ENCODE peak calls at places on chromosomes 12 and 14, in nine cellular contexts. X is substantia nigra; M is sigmoid colon; S is activated naive CD4-positive, alpha-beta T cell treated with Interleukin-2 at 50 U/mL for 16 hours; I is RWPE1; E is MV-4-11; B is T-helper 9 cell; R is NCI-H774; Z is HTR-8/SVneo. K is an unnamed sample.

GRCh38 chr12:42483534-42483857 is 106.0 kb downstream of the PRICKLE1 start:
- DNase-seq in X (peak; percentile 20), M (peak; percentile 69), S (peak; percentile 22), I (peak; percentile 36), E (no peak), B (no peak), R (no peak), Z (peak; percentile 45), K (no peak)

GRCh38 chr14:53954551-53955233 is 1.9 kb downstream of the BMP4 start:
- DNase-seq in X (no peak), M (peak; percentile 67), S (no peak), I (no peak), E (no peak), B (no peak), R (no peak), Z (no peak), K (no peak)

GRCh38 chr12:93137656-93138612 is 208.8 kb upstream of the EEA1 start:
- DNase-seq in X (no peak), M (no peak), S (no peak), I (peak; percentile 90), E (peak; percentile 63), B (no peak), R (no peak), Z (peak; percentile 50), K (no peak)

GRCh38 chr12:113413488-113413939 is 8.7 kb upstream of the SDSL start:
- DNase-seq in X (peak; percentile 3), M (no peak), S (no peak), I (no peak), E (peak; percentile 37), B (no peak), R (no peak), Z (peak; percentile 35), K (no peak)

GRCh38 chr14:103273847-103274615 is 60.0 kb upstream of the EIF5 start:
- DNase-seq in X (no peak), M (no peak), S (no peak), I (no peak), E (no peak), B (no peak), R (no peak), Z (no peak), K (no peak)

GRCh38 chr12:30088259-30088995 is 304.7 kb upstream of the TMTC1 start:
- DNase-seq in X (no peak), M (no peak), S (no peak), I (no peak), E (no peak), B (no peak), R (peak; percentile 30), Z (no peak), K (peak; percentile 75)

GRCh38 chr12:109967383-109968031 is 28.7 kb downstream of the GIT2 start:
- DNase-seq in X (no peak), M (no peak), S (peak; percentile 19), I (no peak), E (no peak), B (no peak), R (no peak), Z (no peak), K (no peak)

GRCh38 chr12:109900752-109901580 is 892 bp downstream of the TCHP start:
- DNase-seq in X (no peak), M (no peak), S (peak; percentile 7), I (peak; percentile 33), E (no peak), B (no peak), R (no peak), Z (peak; percentile 29), K (peak; percentile 38)

GRCh38 chr12:50050119-50050385 is 7.3 kb upstream of the ASIC1 start:
- DNase-seq in X (no peak), M (no peak), S (no peak), I (no peak), E (no peak), B (no peak), R (no peak), Z (no peak), K (no peak)

GRCh38 chr12:47251919-47252318 is 172.2 kb upstream of the AMIGO2 start:
- DNase-seq in X (no peak), M (no peak), S (no peak), I (no peak), E (no peak), B (no peak), R (no peak), Z (no peak), K (no peak)

GRCh38 chr14:73462078-73462715 is 3.9 kb upstream of the NUMB start:
- DNase-seq in X (peak; percentile 80), M (peak; percentile 86), S (no peak), I (no peak), E (peak; percentile 82), B (no peak), R (peak; percentile 41), Z (no peak), K (no peak)

GRCh38 chr14:97329701-97330100 is 532.5 kb downstream of the VRK1 start:
- DNase-seq in X (no peak), M (no peak), S (no peak), I (no peak), E (no peak), B (no peak), R (no peak), Z (no peak), K (no peak)

GRCh38 chr12:64785816-64786215 is 26.6 kb upstream of the GNS start:
- DNase-seq in X (no peak), M (no peak), S (no peak), I (no peak), E (no peak), B (no peak), R (no peak), Z (no peak), K (no peak)

GRCh38 chr14:89215166-89215940 is 201.7 kb downstream of the FOXN3 start:
- DNase-seq in X (no peak), M (no peak), S (no peak), I (no peak), E (no peak), B (no peak), R (no peak), Z (no peak), K (no peak)

GRCh38 chr12:43937947-43938346 is 102.1 kb downstream of the TMEM117 start:
- DNase-seq in X (no peak), M (no peak), S (no peak), I (peak; percentile 12), E (no peak), B (no peak), R (no peak), Z (no peak), K (peak; percentile 15)

GRCh38 chr12:30610718-30611117 is 85.0 kb downstream of the IPO8 start:
- DNase-seq in X (no peak), M (no peak), S (no peak), I (no peak), E (no peak), B (no peak), R (no peak), Z (no peak), K (no peak)

GRCh38 chr12:121712462-121713256 is at the start of gene TMEM120B:
- DNase-seq in X (peak; percentile 85), M (peak; percentile 93), S (peak; percentile 80), I (peak; percentile 81), E (peak; percentile 54), B (peak; percentile 80), R (peak; percentile 80), Z (peak; percentile 83), K (peak; percentile 71)

GRCh38 chr14:105468621-105469241 is 5.9 kb upstream of the CRIP2 start:
- DNase-seq in X (peak; percentile 93), M (no peak), S (no peak), I (no peak), E (no peak), B (no peak), R (no peak), Z (no peak), K (no peak)

GRCh38 chr12:25681580-25681979 is 128.5 kb upstream of the LMNTD1 start:
- DNase-seq in X (no peak), M (no peak), S (no peak), I (no peak), E (no peak), B (no peak), R (no peak), Z (no peak), K (no peak)

GRCh38 chr14:61434315-61434714 is 112.9 kb downstream of the PRKCH start:
- DNase-seq in X (no peak), M (no peak), S (no peak), I (no peak), E (no peak), B (no peak), R (no peak), Z (no peak), K (no peak)

GRCh38 chr14:96249016-96249415 is 7.0 kb upstream of the BDKRB1 start:
- DNase-seq in X (no peak), M (peak; percentile 90), S (no peak), I (peak; percentile 32), E (peak; percentile 95), B (no peak), R (no peak), Z (peak; percentile 66), K (no peak)

GRCh38 chr14:52700701-52701172 is 5.4 kb upstream of the ERO1A start:
- DNase-seq in X (no peak), M (no peak), S (no peak), I (peak; percentile 71), E (no peak), B (no peak), R (no peak), Z (no peak), K (no peak)

GRCh38 chr14:104751539-104752337 is 1.2 kb upstream of the SIVA1 start:
- DNase-seq in X (no peak), M (no peak), S (no peak), I (no peak), E (peak; percentile 66), B (no peak), R (no peak), Z (no peak), K (no peak)

GRCh38 chr12:95169368-95169767 is 47.9 kb downstream of the FGD6 start:
- DNase-seq in X (no peak), M (no peak), S (no peak), I (peak; percentile 63), E (peak; percentile 15), B (no peak), R (no peak), Z (peak; percentile 59), K (no peak)

GRCh38 chr14:29548948-29549370 is 378.7 kb downstream of the PRKD1 start:
- DNase-seq in X (peak; percentile 4), M (no peak), S (no peak), I (peak; percentile 61), E (peak; percentile 24), B (no peak), R (peak; percentile 74), Z (peak; percentile 77), K (peak; percentile 65)

GRCh38 chr12:122909442-122910288 is 13.7 kb upstream of the VPS37B start:
- DNase-seq in X (peak; percentile 39), M (no peak), S (no peak), I (no peak), E (no peak), B (no peak), R (peak; percentile 73), Z (no peak), K (no peak)

GRCh38 chr14:20429801-20430669 is 5.9 kb downstream of the KLHL33 start:
- DNase-seq in X (peak; percentile 93), M (no peak), S (no peak), I (no peak), E (no peak), B (no peak), R (no peak), Z (no peak), K (no peak)

GRCh38 chr12:1803736-1804135 is 16.6 kb upstream of the LRTM2 start:
- DNase-seq in X (no peak), M (no peak), S (no peak), I (no peak), E (no peak), B (no peak), R (no peak), Z (no peak), K (no peak)

GRCh38 chr14:85071447-85071846 is 458.5 kb upstream of the FLRT2 start:
- DNase-seq in X (no peak), M (no peak), S (no peak), I (no peak), E (no peak), B (no peak), R (no peak), Z (no peak), K (no peak)

GRCh38 chr14:64767215-64767964 is 63.2 kb downstream of the PLEKHG3 start:
- DNase-seq in X (peak; percentile 87), M (peak; percentile 65), S (no peak), I (no peak), E (no peak), B (no peak), R (no peak), Z (no peak), K (no peak)